ENCODE peak calls at places on chromosomes 12 and 14, in ten cellular contexts. H is gastrocnemius medialis, Z is omental fat pad, O is bronchial epithelial cell, E is tibial artery, V is cardiac muscle cell, L is AG10803, N is astrocyte, B is GM20000, G is fibroblast of mammary gland. U is an unnamed sample.

GRCh38 chr14:55329999-55330710 is 58.9 kb downstream of the FBXO34 start:
- DNase-seq in H (no peak), Z (no peak), O (peak), E (no peak), V (no peak), L (peak), N (no peak), B (no peak), G (peak), U (no peak)

GRCh38 chr14:94284221-94284620 is 8.8 kb downstream of the SERPINA10 start:
- DNase-seq in H (no peak), Z (no peak), O (no peak), E (no peak), V (no peak), L (no peak), N (peak), B (no peak), G (no peak), U (no peak)

GRCh38 chr12:86950043-86950838 is 694.0 kb upstream of the MGAT4C start:
- DNase-seq in H (no peak), Z (no peak), O (no peak), E (no peak), V (peak), L (no peak), N (no peak), B (no peak), G (no peak), U (no peak)

GRCh38 chr12:116370886-116371580 is 93.5 kb upstream of the MED13L start:
- DNase-seq in H (no peak), Z (no peak), O (no peak), E (no peak), V (no peak), L (peak), N (no peak), B (no peak), G (no peak), U (no peak)

GRCh38 chr14:102437997-102438922 is 71.3 kb downstream of the ANKRD9 start:
- DNase-seq in H (peak), Z (peak), O (peak), E (peak), V (peak), L (peak), N (peak), B (peak), G (peak), U (peak)

GRCh38 chr12:47078733-47079364 is 572 bp upstream of the PCED1B start:
- DNase-seq in H (no peak), Z (no peak), O (no peak), E (no peak), V (peak), L (peak), N (peak), B (peak), G (no peak), U (no peak)

GRCh38 chr12:42129595-42130204 is 15.0 kb downstream of the GXYLT1 start:
- DNase-seq in H (peak), Z (no peak), O (peak), E (no peak), V (peak), L (peak), N (peak), B (no peak), G (peak), U (no peak)

GRCh38 chr12:126337556-126337955 is 1272.3 kb downstream of the AACS start:
- DNase-seq in H (no peak), Z (no peak), O (no peak), E (no peak), V (peak), L (no peak), N (peak), B (no peak), G (peak), U (no peak)

GRCh38 chr14:106843376-106843775 is 1317.0 kb downstream of the TMEM121 start:
- DNase-seq in H (no peak), Z (no peak), O (no peak), E (no peak), V (no peak), L (no peak), N (no peak), B (no peak), G (no peak), U (no peak)

DNA sequence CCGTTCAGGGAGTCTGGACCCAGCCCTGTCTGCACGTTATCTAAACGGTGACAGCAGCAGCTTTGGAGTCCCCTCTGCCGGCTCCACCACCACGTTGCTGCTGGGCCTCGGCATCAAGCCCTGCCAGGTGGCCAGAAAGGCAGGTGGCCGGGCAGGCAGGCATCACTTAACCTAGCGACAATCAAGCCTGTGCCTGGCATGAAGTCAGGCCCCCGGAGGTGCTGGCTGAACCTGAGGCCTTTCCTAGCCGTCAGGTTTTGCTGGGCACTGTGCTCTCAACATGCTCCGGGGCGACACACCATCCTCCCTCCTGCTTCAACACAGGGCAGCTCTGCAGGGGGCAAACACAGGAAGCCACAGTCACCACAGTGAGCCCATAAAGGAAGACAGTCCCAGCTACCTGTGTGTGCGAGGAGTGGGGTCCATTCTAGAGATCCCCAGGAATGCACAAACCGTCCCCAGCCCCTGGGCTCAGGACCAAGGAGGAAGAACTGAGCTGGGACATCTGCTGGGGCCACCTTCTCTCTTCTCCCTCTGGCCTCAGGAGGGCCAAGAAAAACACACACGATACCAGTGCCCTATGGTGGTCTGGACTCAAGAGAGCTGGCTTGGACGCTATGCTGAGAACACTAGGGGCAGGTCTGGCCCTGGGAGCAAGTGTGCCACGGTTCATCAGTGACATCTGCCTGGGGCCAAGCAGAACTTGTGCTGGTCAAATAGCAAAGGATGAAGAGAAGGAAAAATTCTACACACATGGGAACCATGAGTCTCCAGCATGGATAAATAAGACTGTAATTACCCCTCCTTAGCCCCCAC is 44.7 kb downstream of the CCDC88C start:
- DNase-seq in H (no peak), Z (no peak), O (no peak), E (no peak), V (no peak), L (no peak), N (no peak), B (no peak), G (no peak), U (no peak)
- TF ChIP-seq CTCF in H (no peak), Z (no peak), O (no peak), E (no peak), V (no peak), L (no peak), N (no peak), B (no peak), G (no peak), U (no peak)

GRCh38 chr14:40123816-40124215 is 691.6 kb upstream of the FBXO33 start:
- DNase-seq in H (no peak), Z (no peak), O (no peak), E (no peak), V (peak), L (no peak), N (peak), B (no peak), G (no peak), U (no peak)

GRCh38 chr14:40122978-40123648 is 690.9 kb upstream of the FBXO33 start:
- DNase-seq in H (no peak), Z (no peak), O (peak), E (no peak), V (peak), L (no peak), N (peak), B (no peak), G (peak), U (no peak)

GRCh38 chr14:40115583-40115982 is 683.4 kb upstream of the FBXO33 start:
- DNase-seq in H (no peak), Z (no peak), O (no peak), E (no peak), V (no peak), L (no peak), N (no peak), B (no peak), G (no peak), U (no peak)

GRCh38 chr14:40119321-40119720 is 687.1 kb upstream of the FBXO33 start:
- DNase-seq in H (no peak), Z (no peak), O (no peak), E (no peak), V (no peak), L (no peak), N (peak), B (no peak), G (no peak), U (no peak)

GRCh38 chr14:40119765-40120164 is 687.5 kb upstream of the FBXO33 start:
- DNase-seq in H (no peak), Z (no peak), O (no peak), E (no peak), V (no peak), L (no peak), N (no peak), B (peak), G (no peak), U (no peak)
- TF ChIP-seq CTCF in H (no peak), Z (no peak), O (no peak), E (no peak), V (no peak), L (no peak), N (no peak), B (no peak), G (no peak), U (no peak)

GRCh38 chr12:28708918-28709371 is 440.1 kb upstream of the FAR2 start:
- DNase-seq in H (no peak), Z (no peak), O (no peak), E (peak), V (peak), L (peak), N (peak), B (no peak), G (peak), U (no peak)
- TF ChIP-seq CTCF in H (no peak), Z (no peak), O (no peak), E (no peak), V (no peak), L (peak), N (no peak), B (no peak), G (no peak), U (no peak)

GRCh38 chr12:67441736-67442346 is 172.7 kb downstream of the CAND1 start:
- DNase-seq in H (peak), Z (peak), O (peak), E (peak), V (peak), L (peak), N (peak), B (peak), G (peak), U (peak)
- TF ChIP-seq CTCF in H (peak), Z (no peak), O (peak), E (peak), V (peak), L (peak), N (peak), B (peak), G (peak), U (peak)

GRCh38 chr12:12812163-12812562 is 983 bp upstream of the DDX47 start:
- DNase-seq in H (no peak), Z (no peak), O (no peak), E (no peak), V (no peak), L (no peak), N (no peak), B (no peak), G (no peak), U (no peak)
- TF ChIP-seq CTCF in H (no peak), Z (no peak), O (peak), E (no peak), V (no peak), L (no peak), N (no peak), B (no peak), G (no peak), U (no peak)